ENCODE peak calls at places on chromosomes 13 and 19, in five cellular contexts. W is thoracic aorta, C is cardiac muscle cell, G is psoas muscle, V is lung. P is an unnamed sample. For H3K9me3, the result is how much of the 10 kb centered on the place peaks cover.

GRCh38 chr13:83350569-83350968 is 531.7 kb downstream of the SLITRK1 start:
- DNase-seq in V (no peak), C (no peak), W (no peak), G (no peak), P (no peak)

GRCh38 chr13:91643394-91643793 is 245.0 kb downstream of the GPC5 start:
- DNase-seq in G (no peak), W (no peak), V (no peak), C (no peak), P (no peak)

GRCh38 chr13:27822258-27822872 is 30.1 kb downstream of the GSX1 start:
- DNase-seq in C (no peak), G (no peak), V (no peak), W (no peak), P (no peak)

GRCh38 chr19:4210166-4210731 is 19.1 kb upstream of the EBI3 start:
- DNase-seq in G (no peak), C (no peak), V (no peak), W (no peak), P (no peak)

GRCh38 chr19:1523412-1524205 is at the start of gene PLK5:
- DNase-seq in C (peak), G (no peak), V (no peak), W (no peak), P (no peak)

GRCh38 chr19:29482855-29483640 is 42.7 kb upstream of the VSTM2B start:
- DNase-seq in G (no peak), W (no peak), V (peak), C (no peak), P (no peak)

GRCh38 chr13:85864963-85865530 is 65.8 kb upstream of the SLITRK6 start:
- DNase-seq in C (peak), V (no peak), W (no peak), G (no peak), P (no peak)

GRCh38 chr13:21683034-21683733 is 12.3 kb downstream of the FGF9 start:
- DNase-seq in G (peak), V (no peak), W (no peak), C (no peak), P (peak)

GRCh38 chr19:34274284-34274826 is 20.0 kb downstream of the GARRE1 start:
- DNase-seq in G (no peak), W (no peak), C (no peak), V (no peak), P (no peak)

GRCh38 chr19:19305066-19305465 is 15.2 kb downstream of the SUGP1 start:
- DNase-seq in G (no peak), V (no peak), C (no peak), W (no peak), P (no peak)
- H3K9me3 ChIP-seq in G (under half), V (under half), C (under half), W (under half), P (under half)

DNA sequence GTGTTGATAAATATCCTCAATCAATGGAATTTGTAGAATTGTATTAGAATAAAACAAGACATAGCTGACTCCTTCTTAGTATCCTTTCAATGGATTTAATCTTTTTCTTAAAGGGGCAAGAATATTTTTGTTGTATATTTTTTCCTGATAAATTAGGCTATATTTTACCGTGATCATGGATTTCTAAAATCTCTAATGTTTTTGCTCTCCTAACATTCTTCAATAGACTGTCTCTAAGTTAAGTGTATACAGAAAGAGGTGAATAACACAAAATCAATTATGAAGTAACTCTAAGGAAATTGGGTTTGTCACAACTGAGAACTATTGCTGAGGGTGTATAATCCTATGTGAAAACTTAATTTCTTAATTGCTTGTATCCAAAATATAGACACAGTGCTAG is at the start of gene OR7E24:
- DNase-seq in G (no peak), V (no peak), W (no peak), C (no peak), P (no peak)
- H3K9me3 ChIP-seq in G (under half), V (under half), W (under half), C (under half), P (under half)

GRCh38 chr13:109483369-109483768 is 303.0 kb downstream of the IRS2 start:
- DNase-seq in W (no peak), G (no peak), V (no peak), C (no peak), P (no peak)

GRCh38 chr13:109481046-109481445 is 305.3 kb downstream of the IRS2 start:
- DNase-seq in C (no peak), V (no peak), G (no peak), W (no peak), P (no peak)

GRCh38 chr13:109479991-109480696 is 306.2 kb downstream of the IRS2 start:
- DNase-seq in C (peak), G (no peak), W (peak), V (no peak), P (no peak)

GRCh38 chr13:109479534-109479933 is 306.8 kb downstream of the IRS2 start:
- DNase-seq in V (no peak), G (no peak), W (no peak), C (no peak), P (no peak)

DNA sequence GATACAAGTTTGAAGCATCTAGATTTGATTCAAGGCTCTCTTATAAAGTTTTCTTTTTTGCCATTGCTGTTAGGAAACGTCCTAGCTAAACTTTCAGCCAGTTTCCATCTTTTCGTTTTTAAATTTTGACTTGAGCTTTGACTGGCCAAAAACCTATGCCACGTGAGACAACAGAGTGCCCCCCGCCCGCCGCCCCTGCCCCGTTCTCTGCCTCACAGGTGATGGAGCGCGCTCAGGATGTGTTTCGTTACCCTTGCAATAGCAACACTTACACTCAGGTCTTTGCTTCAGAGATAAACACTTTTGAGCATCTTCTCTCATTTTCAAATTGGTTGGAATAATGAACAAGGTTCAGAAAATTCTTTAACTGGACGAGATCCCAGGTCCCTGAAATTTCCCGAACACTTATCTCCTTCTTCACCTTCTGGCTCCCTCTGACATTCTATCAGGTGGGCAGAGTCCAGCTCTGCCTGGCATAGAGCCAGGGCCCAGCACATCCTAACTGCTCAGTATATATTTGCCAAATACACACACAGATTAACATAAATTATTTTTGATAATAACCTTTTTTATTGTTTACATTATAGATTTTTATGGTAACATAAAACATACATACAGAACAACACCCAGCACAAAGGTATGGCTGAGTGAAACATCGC is 301.1 kb downstream of the IRS2 start:
- DNase-seq in V (no peak), C (no peak), G (no peak), W (no peak), P (no peak)
- H3K9me3 ChIP-seq in V (under half), C (under half), G (under half), W (under half), P (under half)

GRCh38 chr13:19057588-19058340 is 123.9 kb downstream of the TUBA3C start:
- DNase-seq in V (peak), W (no peak), C (no peak), G (no peak), P (no peak)
- H3K9me3 ChIP-seq in V (under half), W (under half), C (under half), G (under half), P (under half)